ENCODE peak calls at places on chromosomes 4 and X, in six cellular contexts. U, S, Z, O, L and X are unnamed samples.

GRCh38 chr4:17577660-17578481 is 873 bp downstream of the LAP3 start:
- DNase-seq in U (no peak), S (peak), Z (peak), O (peak), L (no peak), X (peak)

GRCh38 chr4:72564184-72564583 is 4.8 kb downstream of the ADAMTS3 start:
- DNase-seq in U (no peak), S (no peak), Z (no peak), O (no peak), L (no peak), X (no peak)

GRCh38 chrX:70129811-70130210 is 3.4 kb upstream of the IGBP1 start:
- DNase-seq in U (no peak), S (no peak), Z (no peak), O (no peak), L (peak), X (no peak)

GRCh38 chrX:131778269-131779218 is 234.7 kb downstream of the OR13H1 start:
- DNase-seq in U (no peak), S (peak), Z (peak), O (no peak), L (peak), X (peak)

GRCh38 chr4:149549911-149550310 is 265.7 kb downstream of the IQCM start:
- DNase-seq in U (no peak), S (no peak), Z (no peak), O (no peak), L (peak), X (no peak)

GRCh38 chr4:111330786-111331185 is 707.9 kb upstream of the PITX2 start:
- DNase-seq in U (no peak), S (no peak), Z (no peak), O (no peak), L (no peak), X (no peak)

GRCh38 chrX:136823175-136823574 is 42.4 kb upstream of the ARHGEF6 start:
- DNase-seq in U (no peak), S (no peak), Z (no peak), O (no peak), L (no peak), X (no peak)

GRCh38 chrX:22575161-22575845 is 302.6 kb downstream of the CBLL2 start:
- DNase-seq in U (no peak), S (no peak), Z (no peak), O (no peak), L (no peak), X (no peak)

GRCh38 chr4:151218343-151218742 is 58.6 kb upstream of the PRSS48 start:
- DNase-seq in U (no peak), S (no peak), Z (no peak), O (no peak), L (no peak), X (no peak)

GRCh38 chr4:98242538-98242937 is 18.6 kb upstream of the RAP1GDS1 start:
- DNase-seq in U (no peak), S (no peak), Z (no peak), O (no peak), L (no peak), X (no peak)

GRCh38 chr4:138301536-138301935 is 59.4 kb upstream of the SLC7A11 start:
- DNase-seq in U (no peak), S (no peak), Z (no peak), O (no peak), L (no peak), X (no peak)

GRCh38 chr4:166458756-166459155 is 585.7 kb downstream of the TLL1 start:
- DNase-seq in U (no peak), S (no peak), Z (no peak), O (no peak), L (no peak), X (no peak)

GRCh38 chr4:158079661-158080060 is 93.2 kb downstream of the GASK1B start:
- DNase-seq in U (no peak), S (no peak), Z (no peak), O (no peak), L (no peak), X (no peak)

GRCh38 chr4:149706942-149707341 is 108.7 kb downstream of the IQCM start:
- DNase-seq in U (no peak), S (no peak), Z (no peak), O (no peak), L (no peak), X (no peak)

GRCh38 chr4:26557164-26557563 is 26.7 kb upstream of the TBC1D19 start:
- DNase-seq in U (no peak), S (no peak), Z (no peak), O (no peak), L (no peak), X (no peak)

GRCh38 chr4:153112071-153112460 is 92.2 kb upstream of the TRIM2 start:
- DNase-seq in U (no peak), S (no peak), Z (no peak), O (no peak), L (no peak), X (no peak)

GRCh38 chr4:122960298-122960985 is 38.0 kb upstream of the NUDT6 start:
- DNase-seq in U (no peak), S (no peak), Z (no peak), O (no peak), L (no peak), X (no peak)

GRCh38 chr4:100762738-100763137 is 244.9 kb upstream of the EMCN start:
- DNase-seq in U (no peak), S (no peak), Z (no peak), O (no peak), L (no peak), X (no peak)

GRCh38 chr4:94978904-94979303 is 221.1 kb downstream of the BMPR1B start:
- DNase-seq in U (no peak), S (no peak), Z (no peak), O (no peak), L (no peak), X (no peak)

GRCh38 chr4:8736083-8736825 is 135.4 kb downstream of the HMX1 start:
- DNase-seq in U (no peak), S (no peak), Z (no peak), O (no peak), L (no peak), X (no peak)

GRCh38 chr4:53004497-53005148 is 142.5 kb downstream of the RASL11B start:
- DNase-seq in U (no peak), S (no peak), Z (no peak), O (no peak), L (no peak), X (no peak)

GRCh38 chrX:13488706-13489105 is 80.7 kb upstream of the EGFL6 start:
- DNase-seq in U (no peak), S (no peak), Z (no peak), O (no peak), L (no peak), X (no peak)

GRCh38 chrX:14616876-14617275 is 87.5 kb downstream of the GLRA2 start:
- DNase-seq in U (no peak), S (no peak), Z (no peak), O (no peak), L (no peak), X (no peak)

GRCh38 chr4:70640192-70640591 is 11.6 kb downstream of the ENAM start:
- DNase-seq in U (no peak), S (no peak), Z (no peak), O (no peak), L (no peak), X (no peak)

GRCh38 chr4:138188406-138189084 is 53.6 kb downstream of the SLC7A11 start:
- DNase-seq in U (no peak), S (no peak), Z (no peak), O (no peak), L (no peak), X (no peak)

GRCh38 chr4:84866295-84866694 is 100.2 kb downstream of the WDFY3 start:
- DNase-seq in U (no peak), S (no peak), Z (no peak), O (no peak), L (no peak), X (no peak)

GRCh38 chrX:107355533-107355932 is 93.9 kb upstream of the FRMPD3 start:
- DNase-seq in U (no peak), S (no peak), Z (no peak), O (no peak), L (no peak), X (no peak)

GRCh38 chrX:12701625-12702024 is 89.6 kb upstream of the PRPS2 start:
- DNase-seq in U (no peak), S (no peak), Z (peak), O (peak), L (peak), X (no peak)

GRCh38 chr4:164799410-164799809 is 45.5 kb downstream of the SMIM31 start:
- DNase-seq in U (no peak), S (no peak), Z (no peak), O (no peak), L (no peak), X (no peak)

GRCh38 chr4:160238790-160239189 is 1135.9 kb downstream of the RAPGEF2 start:
- DNase-seq in U (no peak), S (no peak), Z (no peak), O (no peak), L (peak), X (no peak)

GRCh38 chr4:2662598-2662997 is 93.5 kb downstream of the TNIP2 start:
- DNase-seq in U (no peak), S (no peak), Z (no peak), O (no peak), L (peak), X (no peak)

GRCh38 chr4:98908182-98908581 is 20.8 kb downstream of the EIF4E start:
- DNase-seq in U (no peak), S (no peak), Z (no peak), O (no peak), L (no peak), X (no peak)

GRCh38 chrX:10512258-10512657 is 108.1 kb downstream of the MID1 start:
- DNase-seq in U (no peak), S (no peak), Z (no peak), O (no peak), L (no peak), X (no peak)

GRCh38 chr4:45036677-45037076 is 310.3 kb upstream of the GNPDA2 start:
- DNase-seq in U (no peak), S (no peak), Z (no peak), O (no peak), L (no peak), X (no peak)

GRCh38 chrX:136032370-136032769 is 47.1 kb downstream of the SLC9A6 start:
- DNase-seq in U (no peak), S (no peak), Z (no peak), O (no peak), L (no peak), X (no peak)

GRCh38 chrX:105315301-105315700 is 94.8 kb upstream of the TEX13A start:
- DNase-seq in U (no peak), S (no peak), Z (no peak), O (no peak), L (no peak), X (no peak)

GRCh38 chrX:24646745-24647182 is 383 bp downstream of the PCYT1B start:
- DNase-seq in U (no peak), S (no peak), Z (no peak), O (no peak), L (no peak), X (no peak)

GRCh38 chr4:105058177-105058812 is 88.4 kb upstream of the TET2 start:
- DNase-seq in U (no peak), S (no peak), Z (no peak), O (peak), L (no peak), X (no peak)

GRCh38 chr4:169611991-169612868 is at the start of gene NEK1:
- DNase-seq in U (peak), S (peak), Z (peak), O (peak), L (peak), X (peak)
- TF ChIP-seq EP300 in U (no peak), S (no peak), Z (no peak), O (peak), L (no peak), X (no peak)

DNA sequence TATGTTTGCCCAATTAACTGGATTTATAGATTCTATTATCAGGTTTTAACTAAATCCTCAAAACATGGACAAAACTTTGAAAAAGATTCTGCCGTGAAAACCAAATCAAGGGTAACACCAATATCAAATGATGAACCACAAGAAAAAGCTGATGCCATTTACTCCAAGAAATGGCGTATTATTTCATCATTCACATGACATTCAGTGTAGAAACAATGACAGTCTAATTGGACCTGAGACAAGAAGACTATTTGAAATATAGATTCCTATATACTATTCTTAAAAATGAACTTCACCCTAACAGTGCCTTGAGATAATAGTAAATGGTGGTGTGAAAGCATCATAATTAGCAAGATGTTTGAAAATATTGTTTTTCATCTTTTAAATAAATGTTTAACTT is 4.8 kb downstream of the SLC25A31 start:
- DNase-seq in U (no peak), S (no peak), Z (no peak), O (no peak), L (no peak), X (no peak)
- TF ChIP-seq EP300 in U (no peak), S (no peak), Z (no peak), O (no peak), L (no peak), X (no peak)

GRCh38 chr4:127965803-127966175 is 583 bp downstream of the ABHD18 start:
- DNase-seq in U (no peak), S (no peak), Z (peak), O (peak), L (peak), X (no peak)

GRCh38 chr4:127967141-127967775 is 2.1 kb downstream of the ABHD18 start:
- DNase-seq in U (no peak), S (no peak), Z (no peak), O (peak), L (no peak), X (no peak)

GRCh38 chr4:127968565-127968964 is 3.4 kb downstream of the ABHD18 start:
- DNase-seq in U (no peak), S (no peak), Z (no peak), O (peak), L (no peak), X (no peak)

GRCh38 chr4:127959794-127960193 is 5.2 kb downstream of the MFSD8 start:
- DNase-seq in U (no peak), S (no peak), Z (no peak), O (no peak), L (no peak), X (no peak)

DNA sequence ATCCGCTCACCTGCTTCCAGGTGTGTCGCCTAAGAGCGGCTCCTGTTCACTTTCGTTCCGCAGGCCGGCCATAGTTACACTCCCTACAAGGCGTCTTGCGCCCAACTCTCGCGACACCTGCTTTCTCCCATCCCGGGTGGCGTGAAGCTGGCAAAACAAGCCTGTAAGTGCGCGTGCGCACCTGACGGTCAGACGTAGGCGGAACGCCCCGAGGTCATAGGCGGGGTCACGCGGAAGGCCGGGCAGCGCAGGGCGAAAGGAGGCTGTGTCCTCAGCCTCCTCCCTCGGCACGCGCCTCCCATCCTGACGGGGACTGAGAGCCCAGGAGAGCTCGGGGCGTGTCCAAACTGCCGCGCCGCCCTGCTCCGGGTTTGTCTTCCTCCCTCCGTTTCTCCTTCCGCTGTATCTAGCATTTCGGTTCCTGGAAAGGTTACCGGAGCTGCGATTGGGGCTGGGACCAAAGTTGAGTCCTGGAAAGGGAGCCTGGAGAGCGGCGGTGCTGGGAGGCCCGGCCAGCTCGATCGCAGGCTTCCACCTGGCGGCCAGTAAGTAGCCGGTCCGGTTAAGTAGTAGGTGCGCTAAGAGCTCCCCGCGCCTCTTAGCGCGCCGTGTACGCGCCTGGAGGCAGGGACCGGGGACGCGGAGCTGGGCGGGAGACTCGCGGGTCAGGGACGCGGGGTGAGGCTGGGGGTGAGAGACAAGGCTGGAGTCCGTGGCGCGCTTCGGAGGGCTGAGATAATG is at the start of the genes ABHD18 and MFSD8:
- DNase-seq in U (peak), S (peak), Z (peak), O (peak), L (peak), X (peak)
- TF ChIP-seq EP300 in U (peak), S (no peak), Z (peak), O (no peak), L (no peak), X (no peak)

GRCh38 chrX:129525162-129525561 is 1.9 kb upstream of the SMARCA1 start:
- DNase-seq in U (no peak), S (no peak), Z (no peak), O (no peak), L (peak), X (no peak)
- TF ChIP-seq EP300 in U (no peak), S (no peak), Z (no peak), O (no peak), L (no peak), X (no peak)

DNA sequence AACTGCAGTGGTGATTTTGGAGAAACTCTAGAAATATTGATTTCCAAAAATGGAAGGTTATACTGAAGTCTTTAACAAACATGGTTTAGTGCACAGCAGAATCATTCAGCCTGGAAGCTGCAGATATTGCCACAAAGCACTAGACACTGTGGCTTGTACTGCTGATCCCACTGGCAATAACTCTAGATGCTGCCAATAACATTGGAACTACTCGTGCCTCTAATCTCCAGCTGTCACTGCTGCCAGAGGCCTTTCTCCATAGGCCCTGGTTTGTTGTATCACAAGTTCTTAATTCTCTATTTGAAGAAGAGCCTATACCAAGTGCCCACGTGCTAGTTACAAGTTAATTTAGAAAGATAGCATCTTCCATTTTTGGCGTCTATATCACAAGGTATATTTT is 19.3 kb downstream of the DMP1 start:
- DNase-seq in U (no peak), S (no peak), Z (no peak), O (no peak), L (no peak), X (no peak)
- TF ChIP-seq EP300 in U (no peak), S (no peak), Z (no peak), O (no peak), L (no peak), X (no peak)

DNA sequence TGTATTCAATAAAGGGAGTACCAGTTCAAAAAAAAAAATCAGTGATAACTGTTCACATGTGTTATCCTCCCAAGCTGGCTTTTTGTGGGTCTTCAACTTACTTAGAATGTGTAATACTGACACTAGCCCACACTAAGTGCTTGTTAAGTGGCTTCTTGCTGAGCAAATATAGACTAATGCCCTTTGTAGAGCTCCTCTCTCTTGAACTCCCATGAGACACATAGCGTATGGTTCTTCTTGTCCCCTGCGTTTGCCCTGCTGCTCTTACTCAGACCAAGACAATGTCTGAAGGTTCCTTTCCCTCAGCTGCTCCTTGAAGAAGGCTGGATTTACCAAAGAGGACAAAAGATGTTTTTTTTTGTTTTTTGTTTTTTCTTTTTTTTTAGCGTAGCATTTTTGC is 110.9 kb downstream of the FRAS1 start:
- DNase-seq in U (no peak), S (no peak), Z (no peak), O (no peak), L (no peak), X (no peak)
- TF ChIP-seq EP300 in U (no peak), S (no peak), Z (no peak), O (no peak), L (no peak), X (no peak)

GRCh38 chr4:61243962-61244361 is 43.8 kb downstream of the ADGRL3 start:
- DNase-seq in U (no peak), S (no peak), Z (no peak), O (no peak), L (no peak), X (no peak)

GRCh38 chr4:61239250-61239649 is 39.1 kb downstream of the ADGRL3 start:
- DNase-seq in U (no peak), S (no peak), Z (no peak), O (no peak), L (no peak), X (no peak)
- TF ChIP-seq EP300 in U (no peak), S (no peak), Z (no peak), O (no peak), L (no peak), X (no peak)

GRCh38 chr4:77635246-77635645 is 29.6 kb downstream of the CXCL13 start:
- DNase-seq in U (no peak), S (no peak), Z (no peak), O (no peak), L (no peak), X (no peak)

GRCh38 chr4:77634132-77634785 is 28.6 kb downstream of the CXCL13 start:
- DNase-seq in U (no peak), S (no peak), Z (no peak), O (no peak), L (no peak), X (no peak)

GRCh38 chr4:77629885-77630284 is 24.3 kb downstream of the CXCL13 start:
- DNase-seq in U (no peak), S (no peak), Z (no peak), O (no peak), L (no peak), X (no peak)

GRCh38 chr4:77636902-77637301 is 31.3 kb downstream of the CXCL13 start:
- DNase-seq in U (no peak), S (no peak), Z (no peak), O (peak), L (peak), X (no peak)

DNA sequence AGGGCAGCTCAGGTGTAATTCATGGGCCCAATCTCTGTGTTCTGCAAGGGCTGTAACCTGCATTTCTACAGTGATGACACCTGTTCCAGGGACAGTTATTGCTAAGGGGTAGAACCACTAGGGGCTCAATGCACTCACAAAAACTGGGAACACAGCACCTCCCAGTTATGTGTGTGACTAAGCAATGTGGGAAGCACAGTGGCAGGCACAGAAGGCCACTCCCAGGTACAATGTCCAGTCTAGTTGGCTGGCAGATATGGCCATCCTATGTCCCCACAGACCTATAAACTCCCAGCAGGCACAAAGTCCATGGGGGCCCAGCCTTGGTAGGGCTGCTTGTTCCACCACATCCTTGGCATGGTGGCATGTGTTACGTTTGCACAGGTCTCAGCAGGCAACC is 25.7 kb downstream of the CXCL13 start:
- DNase-seq in U (no peak), S (no peak), Z (no peak), O (no peak), L (no peak), X (no peak)
- TF ChIP-seq EP300 in U (no peak), S (no peak), Z (no peak), O (no peak), L (no peak), X (no peak)